ENCODE peak calls at places on chromosomes 1 and 21, in four cellular contexts. K is HTR-8/SVneo; R is stimulated activated CD8-positive, alpha-beta memory T cell treated with anti-CD3 and anti-CD28 coated beads, Interleukin-7, amount 100 ng/mL, for 1 hour; B is effector CD4-positive, alpha-beta T cell. I is an unnamed sample.

GRCh38 chr1:55535724-55536262 is 320.6 kb upstream of the USP24 start:
- DNase-seq in B (no peak), R (no peak), K (no peak), I (no peak)

GRCh38 chr1:60960846-60961542 is 121.4 kb upstream of the NFIA start:
- DNase-seq in R (no peak), B (no peak), K (no peak), I (no peak)

GRCh38 chr1:10973552-10973951 is 38.9 kb upstream of the TARDBP start:
- DNase-seq in R (no peak), B (no peak), K (no peak), I (no peak)

GRCh38 chr1:4108741-4109625 is 208.9 kb upstream of the C1orf174 start:
- DNase-seq in R (no peak), B (no peak), K (no peak), I (no peak)

GRCh38 chr1:101140041-101140718 is 96.6 kb upstream of the S1PR1 start:
- DNase-seq in K (no peak), R (no peak), B (no peak), I (no peak)

GRCh38 chr1:4597020-4597419 is 57.4 kb upstream of the AJAP1 start:
- DNase-seq in B (no peak), R (no peak), K (no peak), I (no peak)

GRCh38 chr1:230570724-230571390 is 71.4 kb upstream of the COG2 start:
- DNase-seq in K (no peak), B (no peak), R (no peak), I (no peak)

GRCh38 chr1:2345297-2346075 is 45.9 kb downstream of the MORN1 start:
- DNase-seq in R (no peak), B (peak; percentile 1), K (no peak), I (no peak)

GRCh38 chr1:224262373-224263054 is 67.5 kb downstream of the NVL start:
- DNase-seq in B (no peak), R (no peak), K (no peak), I (no peak)

GRCh38 chr1:116230712-116231111 is 119.5 kb downstream of the MAB21L3 start:
- DNase-seq in R (no peak), B (no peak), K (no peak), I (no peak)

GRCh38 chr1:110239491-110240430 is 29.6 kb downstream of the KCNC4 start:
- DNase-seq in K (no peak), B (no peak), R (no peak), I (no peak)

GRCh38 chr1:158124034-158124433 is 56.7 kb upstream of the CD1D start:
- DNase-seq in R (no peak), B (no peak), K (no peak), I (no peak)

GRCh38 chr1:160125761-160126160 is 10.2 kb downstream of the ATP1A2 start:
- DNase-seq in B (no peak), R (no peak), K (peak; percentile 25), I (no peak)

GRCh38 chr1:209727286-209727685 is 22.6 kb downstream of the HSD11B1 start:
- DNase-seq in B (no peak), R (no peak), K (no peak), I (no peak)

GRCh38 chr1:11652203-11652780 is 1.9 kb downstream of the FBXO2 start:
- DNase-seq in R (no peak), K (no peak), B (no peak), I (no peak)

GRCh38 chr1:49225464-49225863 is 448.8 kb upstream of the BEND5 start:
- DNase-seq in R (no peak), B (no peak), K (no peak), I (no peak)

GRCh38 chr1:51622455-51622913 is 5.6 kb downstream of the OSBPL9 start:
- DNase-seq in K (peak; percentile 46), B (no peak), R (no peak), I (no peak)

GRCh38 chr1:220768127-220768601 is 18.5 kb upstream of the MTARC1 start:
- DNase-seq in R (no peak), B (no peak), K (no peak), I (no peak)

GRCh38 chr1:93437976-93438605 is 9.8 kb upstream of the FNBP1L start:
- DNase-seq in R (no peak), K (peak; percentile 55), B (no peak), I (peak; percentile 36)

GRCh38 chr1:46691997-46692790 is 20.5 kb downstream of the TEX38 start:
- DNase-seq in B (no peak), K (no peak), R (no peak), I (no peak)

GRCh38 chr1:235939488-235939775 is 72.7 kb upstream of the LYST start:
- DNase-seq in K (no peak), B (no peak), R (no peak), I (no peak)

GRCh38 chr21:41500931-41501381 is 7.0 kb downstream of the TMPRSS2 start:
- DNase-seq in B (no peak), K (no peak), R (no peak), I (no peak)

GRCh38 chr21:41766883-41767605 is at the start of gene RIPK4:
- DNase-seq in R (peak; percentile 31), B (peak; percentile 31), K (peak; percentile 78), I (no peak)

GRCh38 chr1:68196676-68197075 is 35.6 kb downstream of the WLS start:
- DNase-seq in K (no peak), B (no peak), R (no peak), I (no peak)

GRCh38 chr1:205791568-205792180 is 16.4 kb upstream of the RAB29 start:
- DNase-seq in R (peak; percentile 31), K (peak; percentile 67), B (peak; percentile 45), I (peak; percentile 37)

GRCh38 chr21:35635261-35635660 is 425.1 kb downstream of the SETD4 start:
- DNase-seq in K (peak; percentile 35), R (no peak), B (no peak), I (no peak)

GRCh38 chr1:35569956-35570355 is 3.2 kb upstream of the TFAP2E start:
- DNase-seq in B (no peak), K (no peak), R (no peak), I (no peak)

GRCh38 chr21:42514883-42515228 is 1.2 kb downstream of the SLC37A1 start:
- DNase-seq in R (no peak), B (no peak), K (no peak), I (no peak)

GRCh38 chr1:57411262-57411661 is 12.6 kb downstream of the DAB1 start:
- DNase-seq in R (no peak), B (no peak), K (peak; percentile 54), I (no peak)

GRCh38 chr1:100722211-100722610 is 2.7 kb downstream of the VCAM1 start:
- DNase-seq in R (no peak), B (no peak), K (no peak), I (no peak)

GRCh38 chr1:162498442-162498785 is 796 bp downstream of the UHMK1 start:
- DNase-seq in K (no peak), B (no peak), R (no peak), I (no peak)

GRCh38 chr1:84422909-84423308 is 24.6 kb downstream of the DNASE2B start:
- DNase-seq in K (no peak), R (no peak), B (no peak), I (no peak)

GRCh38 chr21:20721151-20721550 is 277.1 kb upstream of the NCAM2 start:
- DNase-seq in R (no peak), K (no peak), B (no peak), I (no peak)

GRCh38 chr21:44285547-44285992 is at the start of gene AIRE:
- DNase-seq in K (no peak), R (no peak), B (no peak), I (no peak)

GRCh38 chr21:28018741-28019669 is 973.7 kb downstream of the LTN1 start:
- DNase-seq in K (peak; percentile 3), R (no peak), B (no peak), I (no peak)

GRCh38 chr1:235329139-235329808 is 904 bp downstream of the GGPS1 start:
- DNase-seq in R (peak; percentile 28), B (peak; percentile 39), K (no peak), I (no peak)

GRCh38 chr1:6958407-6958806 is 173.2 kb downstream of the CAMTA1 start:
- DNase-seq in B (no peak), R (no peak), K (no peak), I (no peak)

I was measured in DMS 273 treated with DMSO at 0.1 percent for 48 hours.